ENCODE peak calls at places on chromosomes 3 and 15, in five cellular contexts. N is IMR-90, J is tibial artery, Q is foreskin fibroblast, H is cardiac fibroblast. W is an unnamed sample.

GRCh38 chr3:147937891-147938290 is 528.7 kb downstream of the ZIC1 start:
- DNase-seq in N (no peak), H (no peak), J (no peak), Q (no peak), W (no peak)

GRCh38 chr3:72818092-72818721 is 30.0 kb downstream of the SHQ1 start:
- DNase-seq in H (peak), J (no peak), Q (no peak), N (peak), W (no peak)

GRCh38 chr15:35626531-35626930 is 80.6 kb upstream of the DPH6 start:
- DNase-seq in H (peak), Q (no peak), N (peak), J (no peak), W (no peak)

GRCh38 chr3:18657858-18658820 is 233.0 kb upstream of the SATB1 start:
- DNase-seq in H (no peak), Q (no peak), J (no peak), N (no peak), W (no peak)

GRCh38 chr15:85621096-85621495 is 173.6 kb downstream of the KLHL25 start:
- DNase-seq in J (no peak), H (peak), N (no peak), Q (no peak), W (no peak)

GRCh38 chr3:40044487-40044886 is 235.1 kb downstream of the MYRIP start:
- DNase-seq in H (peak), Q (peak), J (no peak), N (no peak), W (no peak)

GRCh38 chr15:42273900-42274692 is 863 bp upstream of the TMEM87A start:
- DNase-seq in H (peak), Q (peak), J (peak), N (peak), W (no peak)

GRCh38 chr15:98899266-98900021 is 108.1 kb downstream of the PGPEP1L start:
- DNase-seq in H (peak), N (no peak), Q (no peak), J (no peak), W (no peak)

GRCh38 chr15:96372554-96372953 is 42.1 kb downstream of the NR2F2 start:
- DNase-seq in J (no peak), Q (no peak), H (no peak), N (no peak), W (no peak)

GRCh38 chr3:135898774-135899173 is 66.8 kb upstream of the PPP2R3A start:
- DNase-seq in N (no peak), H (no peak), Q (no peak), J (no peak), W (no peak)

GRCh38 chr3:183410759-183411158 is 17.7 kb downstream of the MCF2L2 start:
- DNase-seq in Q (no peak), H (no peak), N (no peak), J (no peak), W (no peak)

GRCh38 chr3:2094941-2095340 is 3.7 kb upstream of the CNTN4 start:
- DNase-seq in Q (no peak), H (no peak), J (no peak), N (no peak), W (no peak)

GRCh38 chr3:161028485-161029018 is 76.6 kb downstream of the B3GALNT1 start:
- DNase-seq in Q (no peak), J (no peak), N (no peak), H (no peak), W (no peak)

GRCh38 chr3:58022490-58022889 is 14.3 kb downstream of the FLNB start:
- DNase-seq in N (no peak), J (no peak), H (no peak), Q (no peak), W (no peak)

GRCh38 chr3:137760341-137761098 is 3.6 kb upstream of the SOX14 start:
- DNase-seq in N (no peak), H (no peak), Q (no peak), J (no peak), W (no peak)

GRCh38 chr3:105598047-105598796 is 231.5 kb downstream of the ALCAM start:
- DNase-seq in H (peak), Q (peak), N (peak), J (no peak), W (peak)

GRCh38 chr3:157335677-157336076 is 101.0 kb upstream of the PTX3 start:
- DNase-seq in Q (peak), N (peak), J (no peak), H (peak), W (peak)

GRCh38 chr15:63063164-63063756 is 20.7 kb downstream of the TPM1 start:
- DNase-seq in H (no peak), J (no peak), N (no peak), Q (no peak), W (no peak)

GRCh38 chr3:142934128-142934896 is 29.2 kb downstream of the PAQR9 start:
- DNase-seq in Q (no peak), H (no peak), J (no peak), N (no peak), W (no peak)

GRCh38 chr3:94616833-94617232 is 554.0 kb downstream of the NSUN3 start:
- DNase-seq in J (no peak), N (no peak), Q (no peak), H (no peak), W (no peak)

GRCh38 chr15:55587321-55588069 is 650 bp downstream of the PYGO1 start:
- DNase-seq in J (no peak), Q (peak), H (peak), N (peak), W (no peak)

GRCh38 chr15:98874773-98875172 is 132.8 kb downstream of the PGPEP1L start:
- DNase-seq in N (no peak), J (no peak), Q (no peak), H (no peak), W (no peak)

GRCh38 chr3:149009732-149010131 is 18.4 kb downstream of the GYG1 start:
- DNase-seq in Q (no peak), H (no peak), N (peak), J (no peak), W (no peak)

GRCh38 chr3:62562017-62562416 is 188.7 kb upstream of the FEZF2 start:
- DNase-seq in Q (peak), J (no peak), N (peak), H (peak), W (no peak)

GRCh38 chr15:31098953-31099740 is 2.4 kb downstream of the TRPM1 start:
- DNase-seq in H (no peak), J (no peak), N (no peak), Q (no peak), W (no peak)

DNA sequence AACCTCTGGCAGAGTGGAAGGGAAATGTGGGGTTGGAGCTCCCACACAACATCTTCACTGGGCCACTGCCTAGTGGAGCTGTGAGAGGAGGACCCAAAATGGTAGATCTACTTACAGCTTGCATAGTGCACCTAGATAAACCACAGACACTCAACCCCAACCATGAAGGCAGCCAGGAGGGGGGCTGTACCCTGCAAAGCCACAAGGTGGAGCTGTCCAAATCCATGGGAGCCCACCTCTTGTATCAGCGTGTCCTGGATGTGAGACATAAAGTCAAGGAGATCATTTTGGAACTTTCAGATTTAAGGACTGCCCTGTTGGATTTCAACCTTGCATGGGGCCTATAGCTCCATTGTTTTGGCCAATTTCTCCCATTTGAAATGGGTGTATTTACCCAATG is 20.9 kb downstream of the TP63 start:
- DNase-seq in J (no peak), N (peak), H (no peak), Q (no peak), W (no peak)
- TF ChIP-seq CTCF in J (no peak), N (peak), H (peak), Q (peak), W (peak)

GRCh38 chr3:8421267-8421666 is 80.4 kb upstream of the LMCD1 start:
- DNase-seq in Q (no peak), H (no peak), J (no peak), N (no peak), W (no peak)
- TF ChIP-seq CTCF in Q (no peak), H (no peak), J (no peak), N (no peak), W (no peak)

DNA sequence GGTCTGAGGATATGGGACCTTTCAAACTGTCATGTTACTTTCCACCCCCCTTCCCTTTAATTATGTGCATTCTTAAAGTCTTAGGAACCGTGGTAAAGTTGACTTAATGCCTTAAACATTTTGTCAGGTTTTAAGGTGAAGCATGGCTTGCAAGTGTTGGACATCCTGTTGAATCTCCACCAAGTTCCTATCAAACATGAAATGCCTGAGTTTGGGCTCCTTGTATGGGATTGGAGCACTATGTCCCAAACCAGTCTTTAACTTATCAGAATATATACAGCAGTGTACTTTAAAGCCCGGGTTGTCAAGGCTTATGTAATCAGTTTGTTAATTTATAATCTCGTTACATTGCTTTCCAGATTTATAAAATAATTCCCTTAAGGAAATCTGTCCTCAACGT is 1.2 kb downstream of the SNRK start:
- DNase-seq in J (no peak), N (peak), Q (no peak), H (peak), W (no peak)
- TF ChIP-seq CTCF in J (no peak), N (no peak), Q (no peak), H (no peak), W (no peak)

DNA sequence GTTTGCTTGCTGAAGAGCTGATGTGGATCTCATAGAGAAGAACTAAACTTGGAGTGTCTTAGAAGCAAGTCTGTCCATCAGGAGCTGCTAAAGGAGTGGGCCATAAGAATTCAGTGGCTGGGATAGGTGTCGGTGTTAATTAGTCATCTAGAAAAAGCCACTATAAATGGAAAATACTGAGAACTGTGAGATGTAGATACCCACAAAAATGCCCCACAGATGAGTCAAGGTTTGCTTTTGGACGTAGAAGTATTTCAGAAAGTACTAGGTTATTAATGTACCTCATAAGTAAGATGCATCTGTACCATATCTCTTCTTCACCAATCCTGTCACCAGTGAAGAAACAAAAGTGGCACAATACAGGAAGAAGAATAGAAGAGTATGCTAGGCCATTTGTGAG is 530.9 kb upstream of the TGFBR2 start:
- DNase-seq in J (no peak), Q (no peak), N (no peak), H (no peak), W (no peak)
- TF ChIP-seq CTCF in J (no peak), Q (no peak), N (no peak), H (no peak), W (no peak)

GRCh38 chr3:151412989-151413388 is 28.4 kb upstream of the P2RY12 start:
- DNase-seq in Q (no peak), H (no peak), J (no peak), N (no peak), W (no peak)
- TF ChIP-seq CTCF in Q (no peak), H (no peak), J (no peak), N (no peak), W (no peak)

GRCh38 chr15:88241060-88241459 is 15.5 kb downstream of the NTRK3 start:
- DNase-seq in H (no peak), Q (no peak), N (no peak), J (no peak), W (no peak)
- TF ChIP-seq CTCF in H (no peak), Q (no peak), N (no peak), J (no peak), W (no peak)